ENCODE peak calls at places on chromosomes 12 and 14, in five cellular contexts. R, I, A, W and J are unnamed samples.

GRCh38 chr12:121124402-121125109 is 8.1 kb upstream of the P2RX7 start:
- DNase-seq in I (no peak), A (no peak), W (peak), R (peak), J (peak)

GRCh38 chr12:12533238-12533829 is 29.3 kb downstream of the DUSP16 start:
- DNase-seq in R (no peak), I (no peak), W (peak), A (no peak), J (no peak)

GRCh38 chr12:121132601-121133481 is at the start of gene P2RX7:
- DNase-seq in I (peak), W (peak), A (no peak), R (peak), J (peak)

GRCh38 chr14:71592361-71592760 is 339.9 kb upstream of the RGS6 start:
- DNase-seq in A (no peak), W (no peak), R (no peak), I (no peak), J (no peak)

GRCh38 chr14:31360919-31361662 is 59.3 kb downstream of the HEATR5A start:
- DNase-seq in W (peak), R (peak), A (no peak), I (no peak), J (peak)

GRCh38 chr14:93142854-93143652 is 27.3 kb upstream of the ITPK1 start:
- DNase-seq in W (no peak), I (no peak), R (no peak), A (no peak), J (no peak)

GRCh38 chr14:104184911-104185499 is 46.6 kb downstream of the KIF26A start:
- DNase-seq in W (no peak), I (no peak), R (no peak), A (no peak), J (peak)

GRCh38 chr14:69713976-69714716 is 52.8 kb upstream of the SRSF5 start:
- DNase-seq in I (no peak), R (no peak), W (no peak), A (no peak), J (no peak)

GRCh38 chr12:95836185-95836609 is 22.6 kb upstream of the SNRPF start:
- DNase-seq in A (no peak), R (peak), W (no peak), I (no peak), J (no peak)

GRCh38 chr12:26768611-26769603 is 64.1 kb downstream of the ITPR2 start:
- DNase-seq in A (no peak), I (no peak), R (no peak), W (no peak), J (peak)

GRCh38 chr14:37247777-37248461 is 50.2 kb downstream of the MIPOL1 start:
- DNase-seq in I (no peak), W (no peak), A (no peak), R (no peak), J (no peak)

GRCh38 chr14:72726444-72726843 is 167.5 kb downstream of the DPF3 start:
- DNase-seq in I (no peak), A (no peak), W (no peak), R (peak), J (peak)

GRCh38 chr12:27064397-27065342 is 17.7 kb downstream of the C12orf71 start:
- DNase-seq in R (no peak), A (no peak), W (no peak), I (no peak), J (no peak)

GRCh38 chr12:132954471-132955048 is 1.5 kb downstream of the ZNF605 start:
- DNase-seq in A (no peak), W (no peak), I (no peak), R (no peak), J (no peak)

GRCh38 chr12:56154818-56155217 is 2.4 kb downstream of the MYL6B start:
- DNase-seq in W (no peak), A (no peak), R (no peak), I (no peak), J (no peak)

GRCh38 chr12:57272337-57273151 is 21.6 kb upstream of the STAC3 start:
- DNase-seq in W (no peak), A (no peak), I (no peak), R (peak), J (peak)

GRCh38 chr12:4197922-4198763 is 75.4 kb upstream of the CCND2 start:
- DNase-seq in W (no peak), A (no peak), I (no peak), R (no peak), J (no peak)

GRCh38 chr14:105419305-105420091 is at the start of gene MTA1:
- DNase-seq in W (no peak), I (no peak), A (peak), R (peak), J (peak)
- H4K91ac ChIP-seq in W (peak), I (no peak), A (peak), R (peak), J (peak)

GRCh38 chr12:124352257-124352656 is 57.4 kb downstream of the RFLNA start:
- DNase-seq in R (no peak), I (no peak), A (no peak), W (no peak), J (no peak)

GRCh38 chr12:124351422-124351821 is 56.5 kb downstream of the RFLNA start:
- DNase-seq in R (no peak), I (no peak), A (no peak), W (no peak), J (no peak)

GRCh38 chr12:124356221-124356620 is 61.3 kb downstream of the RFLNA start:
- DNase-seq in A (no peak), R (no peak), I (no peak), W (no peak), J (no peak)

GRCh38 chr12:124352839-124353238 is 57.9 kb downstream of the RFLNA start:
- DNase-seq in A (no peak), I (no peak), W (no peak), R (no peak), J (peak)

GRCh38 chr12:124354400-124354799 is 59.5 kb downstream of the RFLNA start:
- DNase-seq in W (no peak), I (no peak), R (no peak), A (no peak), J (no peak)
- H4K91ac ChIP-seq in W (no peak), I (no peak), R (no peak), A (no peak), J (no peak)

DNA sequence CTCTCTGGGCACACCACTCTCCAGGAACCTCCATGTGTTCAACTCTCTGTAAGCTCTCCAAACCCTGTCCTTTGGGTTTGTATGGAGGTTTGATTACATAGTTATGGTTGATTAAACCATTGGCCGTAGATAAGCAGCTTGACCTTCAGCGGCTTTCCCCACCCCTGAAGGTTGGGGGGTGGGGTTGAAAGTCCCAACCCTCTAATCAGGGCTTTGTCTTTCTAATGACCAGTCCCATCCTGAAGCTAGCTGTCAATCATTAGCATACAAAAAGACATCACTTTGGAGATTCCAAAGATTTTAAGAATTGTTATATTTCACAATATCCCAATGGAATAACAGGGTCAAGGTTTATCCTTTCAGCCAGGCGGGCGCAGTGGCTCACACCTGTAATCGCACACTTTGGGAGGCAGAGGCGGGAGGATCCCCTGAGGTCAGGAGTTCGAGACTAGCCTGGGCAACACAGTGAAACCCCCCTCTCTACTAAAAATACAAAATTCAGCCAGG is 8.4 kb downstream of the FAM186A start:
- DNase-seq in W (peak), R (no peak), A (no peak), I (peak), J (no peak)
- H4K91ac ChIP-seq in W (no peak), R (no peak), A (no peak), I (no peak), J (no peak)

GRCh38 chr12:76031081-76031413 is 529 bp downstream of the PHLDA1 start:
- DNase-seq in A (no peak), I (no peak), W (no peak), R (no peak), J (no peak)
- H4K91ac ChIP-seq in A (no peak), I (no peak), W (no peak), R (peak), J (peak)

GRCh38 chr12:51848843-51849735 is 571 bp upstream of the FIGNL2 start:
- DNase-seq in A (peak), I (peak), R (no peak), W (no peak), J (peak)
- H4K91ac ChIP-seq in A (peak), I (no peak), R (no peak), W (peak), J (peak)

DNA sequence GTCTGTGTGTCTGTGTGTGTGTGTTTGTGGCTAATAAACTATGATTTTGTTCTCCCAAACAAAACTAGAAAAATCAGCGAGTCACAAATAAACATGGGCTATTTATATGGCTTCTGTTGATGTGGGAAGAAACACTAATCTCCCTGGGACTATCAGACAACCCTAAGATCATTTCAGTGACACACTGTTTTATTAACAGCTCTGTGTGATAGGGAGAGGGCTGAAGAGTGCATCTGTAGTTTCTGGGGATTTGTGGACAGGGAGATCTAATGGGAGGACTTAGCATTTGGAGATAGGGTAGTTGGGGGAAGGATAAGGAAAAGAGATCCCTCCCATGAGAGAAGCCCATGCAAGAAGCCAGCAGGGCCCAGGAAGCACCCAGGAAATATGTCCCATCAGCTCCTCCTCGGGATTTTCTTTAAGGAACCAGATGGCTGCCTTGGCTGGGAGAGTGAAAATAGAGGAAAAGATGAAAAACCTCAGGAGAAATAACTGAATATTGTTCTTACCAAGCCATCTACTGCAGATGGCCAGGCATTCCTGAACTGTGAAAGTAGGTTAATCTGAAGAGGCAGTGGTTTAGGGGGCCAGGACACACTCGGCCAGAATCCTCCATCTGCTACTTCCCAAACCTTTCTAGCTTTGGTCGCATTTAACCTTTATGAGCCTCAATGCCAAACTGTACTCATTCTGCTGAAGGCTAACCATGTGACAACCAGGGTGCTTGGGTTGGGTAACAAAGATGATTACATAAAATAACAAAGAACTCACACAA is 253.4 kb downstream of the BTG1 start:
- DNase-seq in A (no peak), R (no peak), I (no peak), W (no peak), J (no peak)
- H4K91ac ChIP-seq in A (no peak), R (no peak), I (no peak), W (no peak), J (no peak)

DNA sequence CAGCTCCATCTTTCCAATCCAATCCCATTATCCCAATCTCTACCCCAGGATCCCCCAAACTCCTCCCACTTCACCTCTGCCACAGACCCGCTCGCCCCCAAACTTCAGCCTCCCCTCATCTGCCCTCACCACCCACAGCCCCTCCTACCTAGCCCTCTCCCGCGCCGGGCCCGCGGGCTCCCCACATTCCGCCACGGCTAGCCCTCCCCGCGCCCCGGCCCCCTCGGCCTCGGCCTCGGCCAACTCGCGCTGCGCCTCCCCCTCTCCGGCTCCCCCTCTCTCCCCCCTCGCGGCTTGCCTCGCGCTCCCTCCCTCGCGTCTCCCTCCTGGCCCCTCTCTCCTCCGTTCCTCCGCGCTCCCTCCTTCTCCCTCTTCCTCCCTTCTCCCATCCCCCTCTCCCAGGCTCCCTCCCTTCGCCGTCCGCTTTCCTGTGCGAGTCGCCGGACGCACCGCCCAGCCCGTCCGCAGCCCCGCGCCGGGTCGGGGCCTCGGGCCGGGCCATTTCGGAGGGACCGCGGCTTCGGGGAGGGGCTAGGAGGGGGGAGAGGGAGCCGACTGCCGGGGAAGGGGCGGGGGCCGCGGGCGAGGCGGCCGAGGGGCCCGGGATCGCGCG is at the start of gene ATN1:
- DNase-seq in I (peak), R (peak), A (peak), W (no peak), J (peak)
- H4K91ac ChIP-seq in I (no peak), R (peak), A (no peak), W (peak), J (peak)

GRCh38 chr12:6765634-6766581 is at the start of gene PTMS:
- DNase-seq in R (peak), A (peak), I (peak), W (peak), J (peak)
- H4K91ac ChIP-seq in R (peak), A (peak), I (no peak), W (peak), J (peak)